ENCODE peak calls at places on chromosomes 3 and 15, in six cellular contexts. A is GM12891, W is GM12878, I is K562, Q is H1, L is HepG2. R is an unnamed sample.

GRCh38 chr3:181726351-181727121 is 14.8 kb downstream of the SOX2 start:
- DNase-seq in A (no peak), W (no peak), I (no peak), Q (no peak), L (no peak), R (no peak)

GRCh38 chr15:99037646-99038045 is 30.1 kb upstream of the PGPEP1L start:
- DNase-seq in A (no peak), W (no peak), I (no peak), Q (no peak), L (no peak), R (no peak)

GRCh38 chr3:128763967-128764366 is 38.0 kb downstream of the RAB7A start:
- DNase-seq in A (no peak), W (no peak), I (peak; percentile 69), Q (no peak), L (no peak), R (no peak)

GRCh38 chr15:48003447-48003846 is 117.3 kb upstream of the SLC24A5 start:
- DNase-seq in A (no peak), W (no peak), I (no peak), Q (no peak), L (no peak), R (no peak)

GRCh38 chr3:13092621-13093339 is 19.6 kb upstream of the IQSEC1 start:
- DNase-seq in A (no peak), W (no peak), I (no peak), Q (no peak), L (no peak), R (no peak)

GRCh38 chr15:62163847-62164499 is 1.1 kb downstream of the C2CD4B start:
- DNase-seq in A (no peak), W (no peak), I (no peak), Q (no peak), L (no peak), R (no peak)

GRCh38 chr3:49104052-49104426 is 518 bp downstream of the QARS1 start:
- DNase-seq in A (no peak), W (no peak), I (no peak), Q (no peak), L (no peak), R (no peak)

GRCh38 chr3:4757949-4758855 is 221.0 kb upstream of the BHLHE40 start:
- DNase-seq in A (no peak), W (no peak), I (no peak), Q (no peak), L (no peak), R (no peak)

GRCh38 chr3:129610276-129610675 is 3.8 kb upstream of the PLXND1 start:
- DNase-seq in A (no peak), W (no peak), I (no peak), Q (no peak), L (no peak), R (no peak)

GRCh38 chr3:55554621-55555020 is 67.5 kb upstream of the WNT5A start:
- DNase-seq in A (no peak), W (no peak), I (no peak), Q (peak; percentile 36), L (no peak), R (no peak)

DNA sequence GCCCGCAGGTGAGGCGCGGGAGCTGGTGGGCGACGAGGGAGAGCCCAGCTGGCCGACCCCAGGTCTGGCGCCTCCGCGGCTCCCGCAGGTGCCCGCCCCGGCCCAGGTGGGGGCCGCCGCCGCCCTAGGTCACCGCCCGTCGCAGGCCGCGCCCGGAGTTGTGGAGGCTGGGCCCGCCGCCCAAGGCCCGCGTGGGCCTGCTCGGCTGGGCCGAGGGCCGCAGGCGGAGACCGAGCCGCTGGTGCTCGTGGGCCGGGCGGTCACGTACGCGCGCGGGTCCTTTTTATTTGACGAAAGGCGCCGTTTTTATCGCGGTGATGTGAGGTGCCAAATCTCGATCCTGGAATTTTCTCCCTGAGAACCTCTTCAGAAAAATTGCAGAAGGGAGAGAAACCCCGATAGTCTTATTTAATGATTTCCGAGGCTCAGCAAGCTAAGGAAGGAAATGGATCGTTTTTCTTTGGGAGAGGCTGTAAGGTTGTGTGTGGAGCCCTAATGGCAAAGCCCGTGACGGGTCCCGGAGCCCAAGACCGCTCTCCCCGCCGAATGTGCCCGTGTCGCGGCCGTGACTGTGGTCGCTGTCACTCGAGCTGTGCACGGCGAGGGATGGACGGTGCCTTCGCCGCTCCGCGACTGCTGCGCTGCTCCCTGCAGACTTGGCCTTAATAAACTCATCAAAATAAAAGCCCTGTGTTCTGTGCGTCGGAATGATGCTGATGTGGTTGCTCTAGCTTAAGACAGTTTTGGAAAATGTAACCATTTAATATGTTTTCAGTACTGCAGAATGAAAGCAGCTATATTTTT is 603 bp downstream of the APPL1 start:
- DNase-seq in A (no peak), W (no peak), I (peak; percentile 48), Q (no peak), L (no peak), R (peak; percentile 43)
- TF ChIP-seq POLR2A in A (no peak), W (peak; percentile 67), I (no peak), Q (no peak), L (no peak), R (peak; percentile 33)

GRCh38 chr3:42936157-42936981 is 30.4 kb downstream of the ZNF662 start:
- DNase-seq in A (no peak), W (no peak), I (peak; percentile 19), Q (no peak), L (no peak), R (no peak)

GRCh38 chr3:42934910-42935309 is 29.0 kb downstream of the ZNF662 start:
- DNase-seq in A (no peak), W (no peak), I (no peak), Q (no peak), L (no peak), R (no peak)

GRCh38 chr3:42937334-42937733 is 31.4 kb downstream of the ZNF662 start:
- DNase-seq in A (no peak), W (no peak), I (no peak), Q (no peak), L (no peak), R (no peak)

GRCh38 chr3:42934111-42934510 is 28.2 kb downstream of the ZNF662 start:
- DNase-seq in A (no peak), W (no peak), I (no peak), Q (no peak), L (no peak), R (no peak)

GRCh38 chr3:42935472-42935871 is 29.5 kb downstream of the ZNF662 start:
- DNase-seq in A (no peak), W (no peak), I (no peak), Q (no peak), L (no peak), R (no peak)
- TF ChIP-seq TAF1 in A (no peak), W (no peak), I (no peak), Q (no peak), L (no peak), R (no peak)

GRCh38 chr3:113064183-113064582 is 73.4 kb downstream of the GTPBP8 start:
- DNase-seq in A (no peak), W (no peak), I (no peak), Q (no peak), L (no peak), R (no peak)
- TF ChIP-seq POLR2AphosphoS5 in A (no peak), W (no peak), I (no peak), Q (no peak), L (no peak), R (no peak)

DNA sequence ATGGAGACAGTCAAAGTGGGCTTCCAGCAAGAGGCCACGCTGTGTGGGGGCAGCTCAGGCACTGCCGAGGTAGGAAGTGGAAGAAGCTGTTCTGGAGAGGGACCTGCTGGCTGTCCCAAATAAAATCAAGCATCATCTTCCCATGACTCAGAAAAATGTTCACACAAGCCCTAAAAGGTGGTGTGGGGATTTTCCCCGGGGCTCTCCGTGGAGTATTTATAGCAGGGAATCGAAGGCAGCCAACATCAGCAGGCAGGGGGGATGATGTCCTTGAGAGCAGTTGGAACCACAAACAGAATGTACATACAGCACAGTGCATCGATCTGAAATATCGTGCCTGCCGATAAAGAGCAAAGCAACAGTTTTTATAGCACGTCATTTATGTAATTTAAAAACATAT is 27.6 kb downstream of the PRR23E start:
- DNase-seq in A (no peak), W (peak; percentile 56), I (no peak), Q (no peak), L (no peak), R (no peak)
- TF ChIP-seq POLR2A in A (no peak), W (no peak), I (no peak), Q (no peak), L (no peak), R (no peak)

DNA sequence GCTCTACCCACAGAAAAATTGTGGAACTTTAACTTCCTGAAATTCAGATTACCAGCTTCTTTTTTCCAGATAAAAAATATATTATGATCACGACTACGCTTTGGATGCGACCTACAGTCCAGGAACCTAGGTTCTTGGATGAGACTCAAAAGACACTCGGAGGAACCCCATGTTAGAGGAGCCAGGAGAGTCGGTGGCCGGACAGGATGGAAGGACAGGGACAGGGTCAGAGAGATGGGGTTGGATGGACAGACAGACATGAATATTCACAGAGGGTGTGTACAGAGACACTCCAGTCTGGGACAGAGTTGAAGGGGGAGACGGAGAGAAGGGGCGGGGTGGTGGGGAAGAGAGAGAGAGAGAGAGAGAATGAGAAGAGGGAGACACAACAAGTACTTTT is 9.5 kb downstream of the FAM3D start:
- DNase-seq in A (no peak), W (no peak), I (no peak), Q (no peak), L (no peak), R (no peak)
- TF ChIP-seq TAF1 in A (no peak), W (no peak), I (no peak), Q (no peak), L (no peak), R (no peak)

GRCh38 chr15:92821491-92822116 is 78.5 kb upstream of the CHD2 start:
- DNase-seq in A (no peak), W (no peak), I (no peak), Q (no peak), L (no peak), R (no peak)

GRCh38 chr15:92819312-92820232 is 80.6 kb upstream of the CHD2 start:
- DNase-seq in A (no peak), W (no peak), I (peak; percentile 67), Q (no peak), L (no peak), R (no peak)

GRCh38 chr15:92820233-92821021 is 79.7 kb upstream of the CHD2 start:
- DNase-seq in A (peak; percentile 77), W (no peak), I (peak; percentile 96), Q (peak; percentile 70), L (peak; percentile 84), R (peak; percentile 91)

GRCh38 chr15:92818658-92819311 is 81.3 kb upstream of the CHD2 start:
- DNase-seq in A (no peak), W (no peak), I (peak; percentile 38), Q (no peak), L (no peak), R (no peak)

GRCh38 chr15:92822216-92823144 is 77.6 kb upstream of the CHD2 start:
- DNase-seq in A (no peak), W (no peak), I (no peak), Q (no peak), L (no peak), R (no peak)
- TF ChIP-seq POLR2AphosphoS5 in A (no peak), W (no peak), I (no peak), Q (no peak), L (no peak), R (no peak)

DNA sequence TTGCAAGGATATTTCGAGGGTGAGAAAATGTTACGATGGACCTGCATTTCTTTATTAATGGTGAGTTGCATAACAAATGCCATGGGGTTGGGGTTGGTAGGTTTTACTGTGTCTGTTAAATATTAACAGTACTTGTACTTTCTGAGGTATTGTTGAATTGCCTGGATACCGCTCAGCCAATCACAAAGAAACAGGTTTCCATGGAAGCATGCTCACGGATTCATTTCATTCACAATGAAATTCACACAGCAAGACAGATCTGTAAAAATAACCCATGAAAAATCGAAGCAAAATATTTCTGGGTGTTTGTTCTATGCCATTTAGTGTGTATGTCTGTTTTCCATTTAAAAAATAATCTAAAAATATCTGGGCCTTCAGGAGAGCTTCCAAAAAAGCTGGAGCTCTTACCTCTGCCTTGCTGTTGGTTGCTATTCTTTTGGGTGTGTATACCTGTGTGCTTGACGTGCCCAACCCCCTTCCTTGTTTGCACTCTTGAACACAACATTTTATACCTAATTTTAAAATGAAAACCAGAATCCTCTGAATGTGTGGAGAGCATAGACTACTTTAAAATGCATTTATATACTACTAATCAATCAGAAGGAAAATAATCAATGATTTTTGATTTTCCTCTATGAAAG is 479.8 kb upstream of the TBL1XR1 start:
- DNase-seq in A (no peak), W (no peak), I (no peak), Q (no peak), L (no peak), R (no peak)
- TF ChIP-seq POLR2A in A (no peak), W (no peak), I (no peak), Q (no peak), L (no peak), R (no peak)